ENCODE peak calls at places on chromosomes 1 and 21, in seven cellular contexts. W, S, D, H, U, N and Y are unnamed samples.

GRCh38 chr1:179121159-179121938 is 39.5 kb downstream of the TOR3A start:
- DNase-seq in N (no peak), D (peak; percentile 54), W (no peak), H (no peak), S (peak; percentile 62), U (no peak), Y (peak; percentile 64)

GRCh38 chr1:155012052-155012546 is 9.5 kb downstream of the ZBTB7B start:
- DNase-seq in N (peak; percentile 95), D (no peak), U (peak; percentile 85), H (peak; percentile 78), S (peak; percentile 85), W (peak; percentile 82), Y (no peak)

GRCh38 chr1:15851251-15852035 is 3.9 kb downstream of the SPEN start:
- DNase-seq in U (no peak), N (no peak), S (peak; percentile 37), D (no peak), W (no peak), H (no peak), Y (no peak)

GRCh38 chr1:32900371-32900955 is 726 bp downstream of the TMEM54 start:
- DNase-seq in H (no peak), U (no peak), S (no peak), N (no peak), W (peak; percentile 41), D (no peak), Y (no peak)

GRCh38 chr1:235946570-235946981 is 79.9 kb upstream of the LYST start:
- DNase-seq in H (no peak), S (no peak), D (no peak), N (no peak), W (no peak), U (no peak), Y (peak; percentile 15)

GRCh38 chr1:224211262-224211962 is 28.4 kb downstream of the DEGS1 start:
- DNase-seq in N (no peak), W (no peak), S (peak; percentile 84), H (no peak), D (no peak), U (no peak), Y (peak; percentile 61)

GRCh38 chr1:192225266-192225665 is 67.0 kb downstream of the RGS18 start:
- DNase-seq in W (no peak), U (no peak), S (no peak), D (no peak), N (no peak), H (no peak), Y (no peak)

GRCh38 chr1:7680791-7681165 is 90.3 kb upstream of the VAMP3 start:
- DNase-seq in N (no peak), S (no peak), D (no peak), U (no peak), H (peak; percentile 55), W (peak; percentile 47), Y (no peak)

GRCh38 chr1:175935566-175936115 is 192.2 kb upstream of the TNR start:
- DNase-seq in W (no peak), H (no peak), S (no peak), U (no peak), D (no peak), N (no peak), Y (no peak)

GRCh38 chr1:22749919-22750670 is 39.5 kb downstream of the EPHB2 start:
- DNase-seq in H (no peak), U (no peak), W (no peak), N (no peak), S (peak; percentile 64), D (no peak), Y (peak; percentile 58)

GRCh38 chr21:33411949-33412430 is 8.8 kb downstream of the IFNGR2 start:
- DNase-seq in N (no peak), W (no peak), D (no peak), U (no peak), S (peak; percentile 73), H (no peak), Y (peak; percentile 14)

GRCh38 chr1:8078176-8078671 is 52.1 kb upstream of the ERRFI1 start:
- DNase-seq in W (no peak), D (no peak), U (no peak), N (no peak), S (no peak), H (no peak), Y (peak; percentile 26)

GRCh38 chr1:99198377-99198776 is 65.9 kb upstream of the PLPPR4 start:
- DNase-seq in U (no peak), N (no peak), H (no peak), D (no peak), S (no peak), W (no peak), Y (no peak)

GRCh38 chr1:185156321-185156853 is 366 bp downstream of the TRMT1L start:
- DNase-seq in W (peak; percentile 60), H (no peak), D (no peak), S (no peak), N (peak; percentile 91), U (no peak), Y (no peak)

DNA sequence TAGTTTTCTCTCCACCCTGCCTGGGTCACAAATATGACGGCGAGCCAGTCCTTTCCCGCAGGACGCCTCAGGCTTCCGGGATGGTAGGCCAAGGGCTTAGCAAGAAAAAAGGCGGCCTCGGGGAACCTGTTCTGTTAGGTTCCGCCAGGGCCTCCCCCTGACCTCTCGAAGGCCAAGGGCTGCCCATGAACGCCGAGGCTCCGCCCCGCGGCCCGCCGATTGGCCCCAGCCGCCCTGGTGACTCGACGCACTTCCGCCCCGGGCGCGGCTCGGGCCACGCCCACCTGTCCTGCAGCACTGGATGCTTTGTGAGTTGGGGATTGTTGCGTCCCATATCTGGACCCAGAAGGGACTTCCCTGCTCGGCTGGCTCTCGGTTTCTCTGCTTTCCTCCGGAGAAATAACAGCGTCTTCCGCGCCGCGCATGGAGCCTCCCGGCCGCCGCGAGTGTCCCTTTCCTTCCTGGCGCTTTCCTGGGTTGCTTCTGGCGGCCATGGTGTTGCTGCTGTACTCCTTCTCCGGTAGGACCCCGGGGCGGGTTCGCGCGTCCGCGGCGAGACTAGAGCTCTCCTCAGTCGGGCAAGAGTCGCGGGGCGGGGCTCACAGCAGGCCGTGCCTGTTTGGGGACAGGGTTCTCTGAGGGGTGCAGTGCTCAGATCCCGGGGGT is at the start of gene CD46:
- DNase-seq in H (peak; percentile 98), S (peak; percentile 99), U (peak; percentile 99), W (peak; percentile 94), D (peak; percentile 89), N (peak; percentile 99), Y (peak; percentile 99)
- TF ChIP-seq CTCF in H (peak; percentile 26), S (no peak), U (peak; percentile 21), W (no peak), D (no peak), N (no peak), Y (no peak)

GRCh38 chr1:206050655-206051235 is 2.2 kb upstream of the RHEX start:
- DNase-seq in W (no peak), U (no peak), N (no peak), S (peak; percentile 89), D (peak; percentile 50), H (no peak), Y (peak; percentile 89)

GRCh38 chr1:206049919-206050600 is 2.9 kb upstream of the RHEX start:
- DNase-seq in W (no peak), H (no peak), D (no peak), U (no peak), S (no peak), N (no peak), Y (no peak)

GRCh38 chr1:206047271-206047670 is 5.7 kb upstream of the RHEX start:
- DNase-seq in H (no peak), N (no peak), U (no peak), D (peak; percentile 27), W (no peak), S (no peak), Y (no peak)

GRCh38 chr1:206049293-206049692 is 3.7 kb upstream of the RHEX start:
- DNase-seq in U (no peak), N (no peak), S (no peak), D (peak; percentile 42), H (no peak), W (no peak), Y (no peak)

DNA sequence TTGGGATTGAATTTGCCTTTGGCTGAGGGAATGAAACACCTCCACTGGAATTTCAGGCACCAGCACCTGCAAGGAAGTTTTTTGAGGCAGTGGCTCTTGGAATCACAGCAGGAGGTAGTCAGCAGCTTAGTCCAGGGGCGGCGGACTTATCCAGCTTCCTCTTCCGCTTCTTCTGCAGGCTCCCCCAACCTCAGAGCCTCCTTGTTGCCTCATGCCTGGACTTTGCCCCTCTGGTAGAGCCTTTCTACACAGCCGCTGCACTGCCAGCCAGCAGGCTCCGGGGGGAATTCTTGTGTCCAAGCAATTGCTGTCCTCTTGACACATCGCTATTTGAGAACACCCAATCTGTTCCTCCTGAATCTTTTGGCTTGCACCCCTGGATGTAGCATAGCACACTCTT is 4.4 kb upstream of the RHEX start:
- DNase-seq in H (no peak), W (no peak), N (no peak), D (no peak), U (peak; percentile 67), S (peak; percentile 81), Y (peak; percentile 94)
- TF ChIP-seq CTCF in H (no peak), W (no peak), N (no peak), D (no peak), U (no peak), S (no peak), Y (no peak)

DNA sequence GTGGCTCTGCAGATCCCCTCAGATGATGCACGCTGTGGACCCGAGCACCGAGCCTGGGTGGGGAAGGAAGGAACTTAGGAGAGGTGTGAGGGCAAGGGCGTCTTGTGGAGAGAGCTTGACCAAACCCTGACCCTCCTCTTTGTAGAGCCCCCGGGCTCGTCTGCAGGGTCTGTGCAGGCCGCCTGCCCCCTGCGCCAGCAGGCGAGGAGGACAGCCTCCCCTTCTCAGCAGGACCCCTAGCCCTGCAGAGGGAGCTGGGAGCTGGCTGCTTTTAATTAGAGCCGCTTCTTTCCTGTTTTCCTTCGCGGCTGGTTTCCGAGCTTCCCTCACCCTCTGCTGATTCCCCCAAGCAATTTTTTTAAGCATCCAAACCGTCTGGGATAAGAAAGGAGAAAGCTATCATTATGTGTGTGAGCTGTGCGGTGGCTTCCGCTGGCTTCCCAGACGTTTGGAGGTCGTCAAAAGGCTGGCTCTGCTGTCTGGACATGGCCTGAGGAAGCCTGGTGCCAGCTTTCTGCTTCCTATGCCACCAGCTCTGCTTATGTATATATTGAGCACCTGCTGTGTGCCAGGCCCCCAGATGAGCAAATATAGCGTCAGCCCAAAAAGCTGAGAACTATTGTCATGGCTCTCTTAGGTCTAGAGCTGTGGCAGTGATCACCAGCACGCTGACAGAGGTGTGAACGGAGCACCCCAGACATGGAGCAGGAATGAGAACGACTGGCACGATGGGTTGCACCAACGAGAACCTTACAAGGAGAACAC is 160.2 kb upstream of the IRF2BP2 start:
- DNase-seq in N (peak; percentile 74), S (no peak), H (peak; percentile 31), D (no peak), W (no peak), U (no peak), Y (no peak)
- TF ChIP-seq CTCF in N (no peak), S (no peak), H (no peak), D (no peak), W (no peak), U (no peak), Y (no peak)

GRCh38 chr1:17665054-17665453 is 90.1 kb upstream of the ACTL8 start:
- DNase-seq in D (no peak), S (no peak), U (no peak), W (no peak), N (no peak), H (no peak), Y (no peak)

GRCh38 chr1:17664322-17664721 is 90.8 kb upstream of the ACTL8 start:
- DNase-seq in S (no peak), D (no peak), N (no peak), U (no peak), W (no peak), H (no peak), Y (no peak)

GRCh38 chr1:17668195-17668594 is 86.9 kb upstream of the ACTL8 start:
- DNase-seq in H (no peak), U (no peak), N (no peak), W (no peak), D (no peak), S (no peak), Y (no peak)

GRCh38 chr1:17667641-17668040 is 87.5 kb upstream of the ACTL8 start:
- DNase-seq in H (no peak), S (no peak), W (no peak), D (no peak), U (peak; percentile 79), N (no peak), Y (no peak)

GRCh38 chr1:17665950-17666720 is 89.0 kb upstream of the ACTL8 start:
- DNase-seq in N (no peak), U (no peak), S (no peak), H (no peak), W (no peak), D (no peak), Y (no peak)
- TF ChIP-seq CTCF in N (no peak), U (no peak), S (no peak), H (no peak), W (no peak), D (no peak), Y (no peak)